ENCODE peak calls at places on chromosomes 2 and 18, in nine cellular contexts. Z is iris pigment epithelial cell; F is omental fat pad; J is upper lobe of right lung; P is effector CD8-positive, alpha-beta T cell; O is NCI-H446; T is HepG2; K is stimulated activated CD4-positive, alpha-beta T cell treated with anti-CD3 and anti-CD28 coated beads, Interleukin-12 subunit alpha, Interleukin-12 subunit beta, amount 100 ng/mL, for 48 hours; N is GM12892. D is an unnamed sample.

GRCh38 chr2:222878877-222879601 is 18.2 kb downstream of the ACSL3 start:
- DNase-seq in Z (peak; percentile 84), F (no peak), J (no peak), P (no peak), O (no peak), T (peak; percentile 42), K (no peak), N (no peak), D (no peak)

GRCh38 chr2:70671059-70671685 is 96.8 kb downstream of the ADD2 start:
- DNase-seq in Z (no peak), F (no peak), J (no peak), P (no peak), O (no peak), T (no peak), K (no peak), N (no peak), D (no peak)

GRCh38 chr2:105873721-105874120 is 129.0 kb downstream of the NCK2 start:
- DNase-seq in Z (peak; percentile 92), F (no peak), J (no peak), P (no peak), O (no peak), T (peak; percentile 42), K (peak; percentile 71), N (peak; percentile 62), D (no peak)

GRCh38 chr2:88841224-88841929 is 149.9 kb downstream of the RPIA start:
- DNase-seq in Z (no peak), F (no peak), J (no peak), P (no peak), O (no peak), T (no peak), K (no peak), N (no peak), D (no peak)

GRCh38 chr18:37270046-37270665 is 295.4 kb downstream of the CELF4 start:
- DNase-seq in Z (peak; percentile 42), F (peak; percentile 35), J (no peak), P (no peak), O (no peak), T (peak; percentile 21), K (no peak), N (no peak), D (peak; percentile 41)

GRCh38 chr2:241211276-241211675 is 22.8 kb downstream of the ANO7 start:
- DNase-seq in Z (no peak), F (no peak), J (no peak), P (no peak), O (no peak), T (no peak), K (no peak), N (no peak), D (no peak)

GRCh38 chr2:101745711-101746694 is 48.5 kb downstream of the MAP4K4 start:
- DNase-seq in Z (peak; percentile 84), F (no peak), J (no peak), P (no peak), O (no peak), T (peak; percentile 32), K (no peak), N (no peak), D (no peak)

GRCh38 chr18:57837917-57838548 is 34.9 kb upstream of the ATP8B1 start:
- DNase-seq in Z (peak; percentile 69), F (no peak), J (no peak), P (no peak), O (no peak), T (no peak), K (peak; percentile 40), N (no peak), D (no peak)

GRCh38 chr2:30511122-30512083 is 64.4 kb downstream of the LCLAT1 start:
- DNase-seq in Z (peak; percentile 77), F (no peak), J (no peak), P (no peak), O (peak; percentile 51), T (peak; percentile 81), K (no peak), N (no peak), D (no peak)

GRCh38 chr18:2302628-2303516 is 268.4 kb downstream of the METTL4 start:
- DNase-seq in Z (peak; percentile 58), F (no peak), J (no peak), P (no peak), O (no peak), T (no peak), K (no peak), N (no peak), D (no peak)

GRCh38 chr2:234139755-234140154 is 89.3 kb downstream of the SPP2 start:
- DNase-seq in Z (no peak), F (no peak), J (no peak), P (no peak), O (no peak), T (no peak), K (no peak), N (no peak), D (no peak)

GRCh38 chr2:19356545-19357382 is 1.7 kb downstream of the OSR1 start:
- DNase-seq in Z (no peak), F (no peak), J (no peak), P (no peak), O (no peak), T (no peak), K (no peak), N (no peak), D (no peak)

GRCh38 chr2:188410504-188411235 is 119.0 kb downstream of the GULP1 start:
- DNase-seq in Z (peak; percentile 23), F (no peak), J (no peak), P (no peak), O (no peak), T (no peak), K (no peak), N (no peak), D (no peak)

GRCh38 chr18:12989397-12990127 is 1.6 kb upstream of the CEP192 start:
- DNase-seq in Z (no peak), F (no peak), J (no peak), P (no peak), O (no peak), T (no peak), K (no peak), N (no peak), D (no peak)

GRCh38 chr2:194383404-194383803 is 1273.6 kb upstream of the SLC39A10 start:
- DNase-seq in Z (no peak), F (no peak), J (no peak), P (no peak), O (no peak), T (no peak), K (no peak), N (no peak), D (no peak)

GRCh38 chr2:207283356-207283755 is 117.6 kb upstream of the KLF7 start:
- DNase-seq in Z (no peak), F (no peak), J (peak; percentile 68), P (no peak), O (no peak), T (no peak), K (no peak), N (no peak), D (no peak)

GRCh38 chr2:45888167-45888566 is 236.7 kb downstream of the PRKCE start:
- DNase-seq in Z (peak; percentile 48), F (no peak), J (no peak), P (no peak), O (peak; percentile 28), T (no peak), K (no peak), N (no peak), D (no peak)

GRCh38 chr2:169815849-169816248 is 8.9 kb downstream of the METTL5 start:
- DNase-seq in Z (peak; percentile 89), F (no peak), J (no peak), P (no peak), O (no peak), T (peak; percentile 64), K (no peak), N (no peak), D (no peak)

GRCh38 chr2:102754746-102755145 is 7.1 kb upstream of the TMEM182 start:
- DNase-seq in Z (no peak), F (no peak), J (no peak), P (no peak), O (no peak), T (no peak), K (no peak), N (no peak), D (no peak)

GRCh38 chr2:70930371-70931329 is 5.0 kb upstream of the ATP6V1B1 start:
- DNase-seq in Z (no peak), F (no peak), J (no peak), P (no peak), O (no peak), T (no peak), K (no peak), N (no peak), D (peak; percentile 43)

GRCh38 chr2:151071382-151071781 is 190.3 kb downstream of the RBM43 start:
- DNase-seq in Z (peak; percentile 73), F (no peak), J (no peak), P (no peak), O (peak; percentile 17), T (no peak), K (no peak), N (no peak), D (no peak)

GRCh38 chr2:158101384-158101926 is at the start of gene UPP2:
- DNase-seq in Z (no peak), F (no peak), J (no peak), P (no peak), O (no peak), T (peak; percentile 50), K (no peak), N (no peak), D (no peak)

GRCh38 chr18:23228102-23229051 is 93.1 kb downstream of the CABLES1 start:
- DNase-seq in Z (peak; percentile 79), F (no peak), J (no peak), P (no peak), O (peak; percentile 21), T (no peak), K (no peak), N (no peak), D (no peak)

GRCh38 chr18:7856733-7857132 is 289.6 kb downstream of the PTPRM start:
- DNase-seq in Z (peak; percentile 73), F (no peak), J (no peak), P (no peak), O (no peak), T (peak; percentile 73), K (no peak), N (no peak), D (no peak)

GRCh38 chr18:8998481-8999217 is 103.8 kb upstream of the NDUFV2 start:
- DNase-seq in Z (peak; percentile 71), F (no peak), J (no peak), P (no peak), O (no peak), T (no peak), K (no peak), N (no peak), D (no peak)

GRCh38 chr18:74505776-74506175 is 9.6 kb downstream of the CNDP2 start:
- DNase-seq in Z (no peak), F (no peak), J (no peak), P (no peak), O (no peak), T (no peak), K (no peak), N (no peak), D (no peak)

D was measured in chondrocyte.